ENCODE peak calls at places on chromosomes 6 and 20, in six cellular contexts. D, H, I, P, N and W are unnamed samples.

GRCh38 chr6:138944412-138944811 is 43.6 kb downstream of the REPS1 start:
- DNase-seq in D (peak), H (peak), I (no peak), P (peak), N (peak), W (no peak)

GRCh38 chr20:9442858-9443257 is 71.5 kb upstream of the LAMP5 start:
- DNase-seq in D (no peak), H (no peak), I (peak), P (peak), N (no peak), W (no peak)

GRCh38 chr20:29873946-29874345 is 1383.5 kb upstream of the DEFB115 start:
- DNase-seq in D (no peak), H (peak), I (peak), P (no peak), N (no peak), W (no peak)

GRCh38 chr6:152552616-152553209 is 84.4 kb downstream of the SYNE1 start:
- DNase-seq in D (peak), H (peak), I (peak), P (peak), N (peak), W (peak)

GRCh38 chr20:23125159-23125558 is 39.0 kb upstream of the CD93 start:
- DNase-seq in D (no peak), H (no peak), I (peak), P (no peak), N (no peak), W (no peak)

GRCh38 chr6:3250278-3250677 is 8.5 kb upstream of the PSMG4 start:
- DNase-seq in D (no peak), H (no peak), I (no peak), P (no peak), N (no peak), W (no peak)

GRCh38 chr6:169963581-169964297 is 212.3 kb downstream of the ERMARD start:
- DNase-seq in D (no peak), H (no peak), I (no peak), P (no peak), N (no peak), W (no peak)

GRCh38 chr6:57116776-57117175 is 26.8 kb downstream of the ZNF451 start:
- DNase-seq in D (no peak), H (no peak), I (no peak), P (no peak), N (no peak), W (no peak)

GRCh38 chr6:37056439-37057127 is 51.1 kb downstream of the FGD2 start:
- DNase-seq in D (no peak), H (no peak), I (no peak), P (peak), N (peak), W (peak)

GRCh38 chr6:31083742-31084354 is 28.5 kb downstream of the C6orf15 start:
- DNase-seq in D (no peak), H (no peak), I (peak), P (peak), N (no peak), W (no peak)

GRCh38 chr20:5002077-5002413 is 735 bp upstream of the SLC23A2 start:
- DNase-seq in D (no peak), H (peak), I (no peak), P (no peak), N (no peak), W (no peak)

GRCh38 chr6:168105813-168106660 is 27.0 kb upstream of the FRMD1 start:
- DNase-seq in D (no peak), H (no peak), I (no peak), P (no peak), N (no peak), W (no peak)

GRCh38 chr6:53828971-53829697 is 34.3 kb downstream of the LRRC1 start:
- DNase-seq in D (no peak), H (no peak), I (no peak), P (no peak), N (no peak), W (no peak)

GRCh38 chr6:112282217-112282616 is 27.9 kb upstream of the LAMA4 start:
- DNase-seq in D (peak), H (no peak), I (peak), P (peak), N (peak), W (no peak)

GRCh38 chr6:137685798-137686197 is 181.3 kb upstream of the TNFAIP3 start:
- DNase-seq in D (no peak), H (no peak), I (no peak), P (no peak), N (no peak), W (no peak)

GRCh38 chr6:158347335-158347734 is 35.1 kb downstream of the TULP4 start:
- DNase-seq in D (no peak), H (no peak), I (no peak), P (no peak), N (no peak), W (no peak)

GRCh38 chr20:59351148-59352040 is 51.0 kb downstream of the EDN3 start:
- DNase-seq in D (no peak), H (no peak), I (no peak), P (peak), N (no peak), W (no peak)

GRCh38 chr20:13228771-13229170 is 7.7 kb downstream of the ISM1 start:
- DNase-seq in D (no peak), H (no peak), I (no peak), P (no peak), N (no peak), W (no peak)

GRCh38 chr20:19688031-19688806 is 69.8 kb upstream of the RIN2 start:
- DNase-seq in D (peak), H (no peak), I (peak), P (peak), N (peak), W (peak)

GRCh38 chr6:73078333-73078732 is 147.0 kb downstream of the KHDC1L start:
- DNase-seq in D (no peak), H (no peak), I (no peak), P (no peak), N (no peak), W (no peak)

GRCh38 chr6:76043690-76044089 is 28.8 kb downstream of the IMPG1 start:
- DNase-seq in D (no peak), H (no peak), I (no peak), P (no peak), N (no peak), W (no peak)

GRCh38 chr20:19958243-19958642 is 58.9 kb upstream of the NAA20 start:
- DNase-seq in D (no peak), H (no peak), I (no peak), P (no peak), N (no peak), W (peak)

GRCh38 chr6:158837684-158838625 is 18.8 kb upstream of the EZR start:
- DNase-seq in D (no peak), H (no peak), I (no peak), P (no peak), N (no peak), W (no peak)

GRCh38 chr20:37405351-37405897 is 59.5 kb downstream of the SRC start:
- DNase-seq in D (no peak), H (no peak), I (peak), P (no peak), N (no peak), W (no peak)

GRCh38 chr20:38148328-38149102 is 16.6 kb downstream of the TGM2 start:
- DNase-seq in D (no peak), H (no peak), I (no peak), P (no peak), N (no peak), W (no peak)

GRCh38 chr6:104182811-104183210 is 676.9 kb downstream of the HACE1 start:
- DNase-seq in D (no peak), H (no peak), I (no peak), P (peak), N (no peak), W (peak)